ENCODE peak calls at places on chromosomes 12 and 14, in seven cellular contexts. N, H, M, P, E, F and Y are unnamed samples.

GRCh38 chr14:85438613-85439012 is 91.3 kb upstream of the FLRT2 start:
- DNase-seq in E (no peak), M (no peak), H (no peak), F (no peak), N (no peak), P (no peak), Y (no peak)

GRCh38 chr14:30550335-30550734 is 8.6 kb upstream of the G2E3 start:
- DNase-seq in P (no peak), H (no peak), N (no peak), M (peak), E (peak), F (no peak), Y (peak)

GRCh38 chr12:4240161-4240783 is 33.3 kb upstream of the CCND2 start:
- DNase-seq in P (no peak), E (no peak), N (no peak), F (no peak), H (no peak), M (no peak), Y (no peak)

GRCh38 chr12:46661161-46661845 is 164.5 kb downstream of the SLC38A4 start:
- DNase-seq in F (no peak), E (peak), M (peak), P (no peak), N (no peak), H (peak), Y (peak)

GRCh38 chr12:65565601-65566560 is 258.4 kb upstream of the HMGA2 start:
- DNase-seq in N (no peak), M (peak), P (no peak), F (no peak), H (no peak), E (peak), Y (peak)

GRCh38 chr14:103935102-103935501 is 6.8 kb downstream of the TDRD9 start:
- DNase-seq in M (no peak), F (no peak), H (no peak), P (no peak), E (no peak), N (no peak), Y (no peak)

GRCh38 chr14:98704441-98704840 is 567.6 kb downstream of the BCL11B start:
- DNase-seq in M (no peak), E (no peak), P (no peak), H (no peak), N (no peak), F (no peak), Y (no peak)

GRCh38 chr14:73269729-73270651 is 32.7 kb downstream of the PAPLN start:
- DNase-seq in P (peak), H (peak), E (peak), F (peak), M (peak), N (peak), Y (peak)

GRCh38 chr12:11658796-11659195 is 9.3 kb downstream of the ETV6 start:
- DNase-seq in M (peak), N (no peak), H (no peak), P (no peak), E (peak), F (no peak), Y (peak)

GRCh38 chr12:10716277-10716676 is 6.8 kb downstream of the YBX3 start:
- DNase-seq in M (no peak), E (no peak), N (no peak), H (no peak), F (no peak), P (no peak), Y (no peak)

GRCh38 chr12:8681129-8681902 is 16.5 kb upstream of the RIMKLB start:
- DNase-seq in N (no peak), M (peak), F (no peak), P (no peak), H (no peak), E (peak), Y (peak)

GRCh38 chr12:10363922-10364838 is 25.7 kb downstream of the KLRK1 start:
- DNase-seq in N (peak), E (peak), P (no peak), F (peak), H (peak), M (peak), Y (peak)

GRCh38 chr14:76844223-76844622 is 18.0 kb downstream of the LRRC74A start:
- DNase-seq in F (peak), E (peak), P (peak), H (peak), M (peak), N (peak), Y (peak)

GRCh38 chr14:77099425-77100167 is 1.5 kb downstream of the CIPC start:
- DNase-seq in F (no peak), P (no peak), H (no peak), N (no peak), E (peak), M (peak), Y (peak)

GRCh38 chr12:120709976-120710804 is at the start of gene UNC119B:
- DNase-seq in P (peak), H (peak), N (peak), E (peak), F (peak), M (peak), Y (peak)

GRCh38 chr14:73248294-73248868 is 11.1 kb downstream of the PAPLN start:
- DNase-seq in P (no peak), E (no peak), M (peak), H (no peak), N (no peak), F (peak), Y (no peak)

GRCh38 chr14:61472025-61472672 is 150.8 kb downstream of the PRKCH start:
- DNase-seq in F (no peak), M (peak), E (peak), P (no peak), N (no peak), H (peak), Y (peak)

GRCh38 chr12:106736051-106736957 is 38.2 kb upstream of the RIC8B start:
- DNase-seq in F (no peak), P (no peak), N (no peak), M (no peak), H (no peak), E (peak), Y (no peak)

GRCh38 chr12:76024942-76025600 is 6.5 kb downstream of the PHLDA1 start:
- DNase-seq in M (peak), E (peak), P (no peak), N (no peak), F (no peak), H (no peak), Y (peak)

GRCh38 chr12:1972856-1973317 is 31.4 kb downstream of the DCP1B start:
- DNase-seq in P (no peak), H (peak), M (peak), E (peak), N (peak), F (no peak), Y (peak)

GRCh38 chr12:19957578-19957977 is 410.8 kb upstream of the PDE3A start:
- DNase-seq in F (no peak), H (no peak), E (no peak), M (no peak), N (no peak), P (no peak), Y (peak)

GRCh38 chr12:10186299-10186698 is 7.5 kb downstream of the TMEM52B start:
- DNase-seq in H (peak), M (no peak), P (peak), F (peak), N (no peak), E (no peak), Y (no peak)

GRCh38 chr14:50792634-50793068 is 38.3 kb downstream of the NIN start:
- DNase-seq in E (no peak), N (no peak), H (no peak), P (no peak), M (no peak), F (peak), Y (no peak)
- H3K4me3 ChIP-seq in E (no peak), N (no peak), H (no peak), P (no peak), M (no peak), F (peak), Y (no peak)

GRCh38 chr14:80787876-80788275 is 153.7 kb downstream of the CEP128 start:
- DNase-seq in F (no peak), E (no peak), H (no peak), M (no peak), P (no peak), N (no peak), Y (no peak)

GRCh38 chr14:80781968-80782367 is 159.6 kb downstream of the CEP128 start:
- DNase-seq in H (no peak), P (no peak), E (peak), F (no peak), N (no peak), M (peak), Y (peak)

DNA sequence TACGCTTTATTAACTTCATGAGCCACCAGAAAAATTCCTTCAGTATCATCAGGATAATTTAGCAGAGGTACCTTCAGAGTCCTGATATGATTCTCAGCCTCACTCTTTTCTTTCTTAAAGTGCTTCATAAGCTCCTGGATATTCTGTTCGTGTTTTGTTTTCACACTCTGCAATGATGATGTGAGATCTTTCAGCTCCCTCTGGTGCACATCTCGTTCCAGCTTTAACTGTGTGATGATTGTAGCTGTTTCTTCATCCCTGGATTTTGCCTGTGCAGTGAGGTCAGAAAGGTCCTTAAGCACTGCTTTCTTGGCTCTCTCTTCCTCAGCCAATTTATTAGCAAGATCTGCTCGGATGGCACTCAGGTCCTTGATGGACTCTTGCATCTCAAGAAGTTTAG is 156.7 kb downstream of the CEP128 start:
- DNase-seq in N (no peak), M (peak), H (no peak), P (no peak), E (peak), F (no peak), Y (peak)
- TF ChIP-seq CTCF in N (no peak), M (peak), H (no peak), P (no peak), E (no peak), F (no peak), Y (no peak)

GRCh38 chr14:74942608-74943007 is 12.8 kb downstream of the PGF start:
- DNase-seq in M (no peak), H (no peak), F (no peak), N (no peak), P (no peak), E (no peak), Y (no peak)

GRCh38 chr14:74940956-74941565 is 14.3 kb downstream of the PGF start:
- DNase-seq in P (no peak), F (peak), E (no peak), M (no peak), H (no peak), N (no peak), Y (no peak)

GRCh38 chr14:74942164-74942563 is 13.2 kb downstream of the PGF start:
- DNase-seq in F (no peak), E (no peak), P (no peak), H (no peak), N (no peak), M (no peak), Y (no peak)

GRCh38 chr14:74938873-74939495 is 15.9 kb upstream of the RPS6KL1 start:
- DNase-seq in H (no peak), E (no peak), N (no peak), P (no peak), F (no peak), M (no peak), Y (no peak)

DNA sequence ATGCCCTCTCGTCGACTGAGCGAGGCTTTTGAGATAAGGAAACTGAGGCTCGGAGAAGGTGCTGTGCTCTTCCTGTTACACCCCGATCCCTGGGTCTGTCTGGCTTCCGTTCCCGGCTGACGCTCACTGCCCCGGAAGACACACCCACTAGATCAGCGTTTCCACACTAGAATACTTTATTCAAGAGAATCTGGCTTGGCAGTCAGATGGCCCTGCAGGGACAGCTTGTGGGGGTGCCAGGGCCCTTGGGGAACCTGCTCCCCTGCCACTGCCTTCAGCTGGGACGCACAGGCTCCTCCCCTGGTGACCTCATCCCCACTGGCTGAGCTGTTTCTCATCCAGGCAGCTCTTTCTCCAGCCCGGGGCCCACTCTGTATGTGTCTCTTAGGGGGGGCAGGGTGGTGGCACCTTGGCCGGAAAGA is 13.7 kb downstream of the PGF start:
- DNase-seq in P (peak), N (peak), H (peak), E (peak), F (peak), M (peak), Y (peak)
- H3K4me3 ChIP-seq in P (no peak), N (no peak), H (no peak), E (no peak), F (no peak), M (no peak), Y (no peak)

GRCh38 chr12:49750027-49750977 is 8.9 kb downstream of the TMBIM6 start:
- DNase-seq in E (peak), H (no peak), M (peak), P (no peak), N (no peak), F (no peak), Y (peak)
- TF ChIP-seq CTCF in E (no peak), H (no peak), M (peak), P (no peak), N (no peak), F (no peak), Y (no peak)

GRCh38 chr12:91181053-91181452 is 1.6 kb downstream of the DCN start:
- DNase-seq in N (no peak), F (no peak), E (peak), P (no peak), M (peak), H (no peak), Y (peak)
- H3K4me3 ChIP-seq in N (peak), F (peak), E (peak), P (peak), M (peak), H (peak), Y (peak)

GRCh38 chr14:23485311-23485710 is 15.8 kb downstream of the NGDN start:
- DNase-seq in E (no peak), M (no peak), N (no peak), H (no peak), F (no peak), P (no peak), Y (no peak)
- TF ChIP-seq CTCF in E (no peak), M (no peak), N (no peak), H (no peak), F (no peak), P (no peak), Y (no peak)

DNA sequence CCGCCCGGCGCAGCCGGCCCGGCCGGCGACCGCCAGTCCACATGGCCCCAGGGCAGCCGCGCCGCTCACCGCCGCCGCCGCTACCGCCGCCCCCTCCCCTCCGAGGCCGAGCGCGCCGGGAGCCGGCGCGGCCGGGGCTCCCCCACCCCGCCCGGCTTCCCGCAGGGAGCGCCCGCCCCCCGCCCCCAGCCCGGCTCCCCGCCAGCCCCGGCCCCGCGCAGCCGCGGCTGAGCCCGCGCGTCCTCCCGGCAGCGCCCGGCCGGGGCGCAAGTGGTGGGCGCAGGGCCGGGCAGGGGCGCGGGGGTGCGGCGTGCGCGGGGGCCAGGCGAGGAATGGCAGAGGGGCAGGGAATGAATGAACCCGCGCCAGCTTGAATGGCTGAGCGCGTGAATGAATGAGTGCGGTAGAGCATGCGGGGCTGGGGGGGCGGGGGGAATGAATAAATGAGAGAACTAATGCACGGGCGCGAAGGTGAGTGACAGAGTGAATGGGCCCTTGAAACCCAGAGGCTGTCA is at the start of gene BEGAIN:
- DNase-seq in P (no peak), M (no peak), N (no peak), F (peak), H (no peak), E (no peak), Y (no peak)
- H3K4me3 ChIP-seq in P (peak), M (peak), N (peak), F (peak), H (peak), E (peak), Y (peak)

GRCh38 chr14:34982421-34983147 is at the start of gene SRP54:
- DNase-seq in M (peak), P (peak), F (peak), H (peak), E (peak), N (peak), Y (peak)
- TF ChIP-seq CTCF in M (peak), P (no peak), F (peak), H (no peak), E (peak), N (peak), Y (peak)

GRCh38 chr14:43341921-43342320 is 1165.2 kb downstream of the FSCB start:
- DNase-seq in E (no peak), M (no peak), H (no peak), P (no peak), F (no peak), N (no peak), Y (no peak)

DNA sequence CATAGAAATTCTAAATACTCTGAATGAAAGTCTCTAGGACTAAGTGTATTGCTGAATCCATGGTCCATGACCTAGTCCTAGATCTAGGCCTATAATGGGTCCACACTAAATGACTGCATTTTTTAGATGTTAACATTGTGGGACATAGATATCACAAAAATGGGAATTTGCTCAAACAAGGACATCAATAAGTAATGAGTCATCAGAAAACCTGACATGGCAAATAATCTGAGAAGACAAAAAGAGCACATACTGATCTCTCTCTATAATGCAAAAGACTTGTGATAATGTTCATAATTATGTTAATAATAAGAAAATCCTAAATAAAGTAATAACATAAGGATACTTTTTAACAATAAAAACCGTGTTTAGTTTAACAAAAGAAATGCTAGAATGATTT is 1168.4 kb downstream of the FSCB start:
- DNase-seq in E (no peak), N (no peak), H (no peak), F (no peak), P (no peak), M (no peak), Y (no peak)
- H3K4me3 ChIP-seq in E (no peak), N (no peak), H (no peak), F (no peak), P (no peak), M (no peak), Y (no peak)

DNA sequence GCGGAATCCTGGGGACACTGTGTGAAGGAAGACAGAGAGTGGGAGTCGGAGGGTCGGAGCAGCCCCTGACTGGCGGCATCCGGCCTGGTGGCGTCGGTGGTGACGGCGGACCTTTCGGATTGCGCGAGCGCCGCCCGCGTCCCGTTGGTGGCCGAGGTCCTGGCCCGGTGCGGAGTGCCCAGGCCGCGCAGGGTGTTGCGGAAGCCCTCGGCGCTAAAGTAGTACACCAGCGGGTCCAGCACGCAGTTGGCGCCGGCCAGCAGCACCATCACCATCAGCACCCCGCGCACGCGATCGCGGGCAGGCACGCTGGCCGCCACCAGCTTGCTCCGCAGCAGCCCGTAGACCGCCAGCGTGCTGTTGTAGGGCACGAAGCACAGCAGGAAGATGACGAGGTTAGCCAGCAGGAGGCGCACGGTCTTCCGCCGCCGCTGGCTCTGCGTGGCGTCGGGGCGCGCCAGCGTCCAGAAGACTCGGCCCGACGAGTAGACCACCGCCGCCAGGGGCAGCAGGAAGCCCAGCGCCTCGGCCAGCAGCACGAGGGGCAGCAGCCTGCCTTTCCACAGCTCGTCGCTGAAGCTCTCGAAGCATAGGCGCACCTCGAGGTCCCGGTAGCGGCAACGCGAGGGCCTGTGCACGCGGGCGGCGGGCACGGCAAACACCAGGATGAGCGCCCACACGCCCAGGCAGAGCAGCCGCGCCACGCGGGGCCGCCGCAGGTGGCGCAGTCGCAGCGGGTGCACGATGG is 13.1 kb upstream of the CHD4 start:
- DNase-seq in N (peak), M (no peak), E (peak), P (peak), H (no peak), F (peak), Y (peak)
- TF ChIP-seq CTCF in N (no peak), M (peak), E (peak), P (peak), H (peak), F (peak), Y (peak)